ENCODE peak calls at places on chromosomes 13 and 19, in five cellular contexts. One of them, this sample, is unnamed. For H3K27me3, the result is how much of the 10 kb centered on the place peaks cover.

GRCh38 chr13:20127263-20127562 is 33.6 kb downstream of the GJA3 start:
- DNase-seq in neural progenitor cell: no peak
- DNase-seq in mesenchymal stem cell: no peak
- DNase-seq in endodermal cell: no peak
- DNase-seq in HCT116: no peak
- DNase-seq in this sample: no peak

GRCh38 chr13:96904232-96904631 is 90.0 kb downstream of the OXGR1 start:
- DNase-seq in neural progenitor cell: no peak
- DNase-seq in mesenchymal stem cell: no peak
- DNase-seq in endodermal cell: no peak
- DNase-seq in HCT116: no peak
- DNase-seq in this sample: no peak

GRCh38 chr13:76833465-76833864 is 52.7 kb downstream of the KCTD12 start:
- DNase-seq in neural progenitor cell: no peak
- DNase-seq in mesenchymal stem cell: no peak
- DNase-seq in endodermal cell: no peak
- DNase-seq in HCT116: no peak
- DNase-seq in this sample: no peak

GRCh38 chr13:48857576-48857975 is 118.1 kb upstream of the FNDC3A start:
- DNase-seq in neural progenitor cell: no peak
- DNase-seq in mesenchymal stem cell: no peak
- DNase-seq in endodermal cell: no peak
- DNase-seq in HCT116: no peak
- DNase-seq in this sample: peak

GRCh38 chr13:108924154-108924940 is 294.9 kb downstream of the MYO16 start:
- DNase-seq in neural progenitor cell: no peak
- DNase-seq in mesenchymal stem cell: peak
- DNase-seq in endodermal cell: no peak
- DNase-seq in HCT116: no peak
- DNase-seq in this sample: peak

GRCh38 chr19:31408460-31409124 is 59.4 kb upstream of the TSHZ3 start:
- DNase-seq in neural progenitor cell: no peak
- DNase-seq in mesenchymal stem cell: peak
- DNase-seq in endodermal cell: no peak
- DNase-seq in HCT116: no peak
- DNase-seq in this sample: no peak

GRCh38 chr13:62293081-62293480 is 877.4 kb upstream of the PCDH20 start:
- DNase-seq in neural progenitor cell: no peak
- DNase-seq in mesenchymal stem cell: peak
- DNase-seq in endodermal cell: no peak
- DNase-seq in HCT116: no peak
- DNase-seq in this sample: no peak

GRCh38 chr13:111253334-111253872 is 67.0 kb upstream of the TEX29 start:
- DNase-seq in neural progenitor cell: no peak
- DNase-seq in mesenchymal stem cell: no peak
- DNase-seq in endodermal cell: no peak
- DNase-seq in HCT116: no peak
- DNase-seq in this sample: no peak

GRCh38 chr13:26965976-26966375 is 205.4 kb upstream of the GPR12 start:
- DNase-seq in neural progenitor cell: no peak
- DNase-seq in mesenchymal stem cell: no peak
- DNase-seq in endodermal cell: no peak
- DNase-seq in HCT116: no peak
- DNase-seq in this sample: no peak

GRCh38 chr19:2363419-2363818 is 3.4 kb downstream of the TMPRSS9 start:
- DNase-seq in neural progenitor cell: peak
- DNase-seq in mesenchymal stem cell: no peak
- DNase-seq in endodermal cell: no peak
- DNase-seq in HCT116: no peak
- DNase-seq in this sample: no peak

GRCh38 chr19:2362970-2363300 is 2.9 kb downstream of the TMPRSS9 start:
- DNase-seq in neural progenitor cell: no peak
- DNase-seq in mesenchymal stem cell: no peak
- DNase-seq in endodermal cell: no peak
- DNase-seq in HCT116: no peak
- DNase-seq in this sample: no peak

GRCh38 chr19:2360876-2361232 is 789 bp downstream of the TMPRSS9 start:
- DNase-seq in neural progenitor cell: no peak
- DNase-seq in mesenchymal stem cell: no peak
- DNase-seq in endodermal cell: no peak
- DNase-seq in HCT116: no peak
- DNase-seq in this sample: no peak

GRCh38 chr19:2361259-2362038 is 1.4 kb downstream of the TMPRSS9 start:
- DNase-seq in neural progenitor cell: no peak
- DNase-seq in mesenchymal stem cell: no peak
- DNase-seq in endodermal cell: no peak
- DNase-seq in HCT116: no peak
- DNase-seq in this sample: no peak

DNA sequence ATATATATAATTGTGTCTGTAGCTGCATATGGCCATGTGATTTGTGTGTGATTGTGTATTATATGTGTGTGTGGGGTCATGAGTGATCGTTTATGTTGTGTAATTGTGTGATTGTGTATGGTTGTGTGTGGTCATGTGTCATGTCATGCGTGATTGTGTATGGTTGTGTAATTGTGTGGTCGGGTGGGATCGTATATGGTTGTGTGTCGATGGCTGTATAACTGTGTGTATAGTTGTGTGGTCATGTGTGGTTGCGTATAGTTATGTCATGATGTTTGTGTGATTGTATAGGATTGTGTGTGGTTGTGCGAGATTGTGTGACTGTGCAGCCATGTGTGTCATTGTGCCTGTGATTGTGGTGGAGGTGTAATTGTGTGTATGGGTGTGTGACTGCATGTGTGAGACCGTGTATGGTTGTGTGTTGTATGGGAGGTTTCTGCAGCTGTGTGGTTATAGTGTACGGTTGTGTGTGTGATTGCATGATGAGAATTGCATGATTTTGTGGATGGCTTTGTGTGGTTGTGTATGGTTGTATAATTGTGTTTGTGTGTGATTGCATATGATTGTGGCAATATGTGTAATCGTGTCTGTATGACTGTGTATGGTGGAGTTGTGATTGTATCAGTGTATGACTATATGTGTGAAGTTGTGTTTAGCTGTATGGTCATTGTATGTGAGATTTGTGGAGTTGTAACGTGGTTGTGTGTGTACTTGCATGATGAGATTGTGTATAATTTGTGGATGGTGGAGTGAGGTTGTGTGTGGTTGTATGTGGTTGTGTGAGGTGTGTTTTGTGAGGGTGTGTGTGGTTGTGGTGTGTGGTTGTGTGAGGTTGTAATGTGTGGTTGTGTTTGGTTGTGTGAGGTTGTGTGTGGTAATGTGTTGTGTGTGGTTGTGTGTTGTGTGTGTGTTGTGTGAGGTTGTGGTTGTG is 2.2 kb downstream of the TMPRSS9 start:
- DNase-seq in neural progenitor cell: no peak
- DNase-seq in mesenchymal stem cell: no peak
- DNase-seq in endodermal cell: no peak
- DNase-seq in HCT116: no peak
- DNase-seq in this sample: no peak
- H3K27me3 ChIP-seq in neural progenitor cell: under half
- H3K27me3 ChIP-seq in mesenchymal stem cell: half or more
- H3K27me3 ChIP-seq in endodermal cell: under half
- H3K27me3 ChIP-seq in HCT116: under half
- H3K27me3 ChIP-seq in this sample: under half

GRCh38 chr19:34215666-34216038 is 38.7 kb upstream of the GARRE1 start:
- DNase-seq in neural progenitor cell: no peak
- DNase-seq in mesenchymal stem cell: no peak
- DNase-seq in endodermal cell: no peak
- DNase-seq in HCT116: no peak
- DNase-seq in this sample: no peak

GRCh38 chr19:34215006-34215665 is 39.2 kb upstream of the GARRE1 start:
- DNase-seq in neural progenitor cell: no peak
- DNase-seq in mesenchymal stem cell: no peak
- DNase-seq in endodermal cell: no peak
- DNase-seq in HCT116: no peak
- DNase-seq in this sample: no peak

GRCh38 chr19:34220472-34221063 is 33.8 kb upstream of the GARRE1 start:
- DNase-seq in neural progenitor cell: peak
- DNase-seq in mesenchymal stem cell: peak
- DNase-seq in endodermal cell: peak
- DNase-seq in HCT116: peak
- DNase-seq in this sample: peak

GRCh38 chr19:34218818-34219164 is 35.6 kb upstream of the GARRE1 start:
- DNase-seq in neural progenitor cell: no peak
- DNase-seq in mesenchymal stem cell: no peak
- DNase-seq in endodermal cell: no peak
- DNase-seq in HCT116: no peak
- DNase-seq in this sample: no peak

GRCh38 chr19:34217952-34218817 is 36.2 kb upstream of the GARRE1 start:
- DNase-seq in neural progenitor cell: no peak
- DNase-seq in mesenchymal stem cell: peak
- DNase-seq in endodermal cell: no peak
- DNase-seq in HCT116: no peak
- DNase-seq in this sample: no peak
- H3K9ac ChIP-seq in neural progenitor cell: no peak
- H3K9ac ChIP-seq in mesenchymal stem cell: peak
- H3K9ac ChIP-seq in endodermal cell: no peak
- H3K9ac ChIP-seq in HCT116: no peak
- H3K9ac ChIP-seq in this sample: no peak

GRCh38 chr19:7781157-7781556 is 18.1 kb downstream of the CLEC4M start:
- DNase-seq in neural progenitor cell: no peak
- DNase-seq in mesenchymal stem cell: no peak
- DNase-seq in endodermal cell: no peak
- DNase-seq in HCT116: no peak
- DNase-seq in this sample: no peak
- H3K27me3 ChIP-seq in neural progenitor cell: half or more
- H3K27me3 ChIP-seq in mesenchymal stem cell: half or more
- H3K27me3 ChIP-seq in endodermal cell: half or more
- H3K27me3 ChIP-seq in HCT116: under half
- H3K27me3 ChIP-seq in this sample: under half

DNA sequence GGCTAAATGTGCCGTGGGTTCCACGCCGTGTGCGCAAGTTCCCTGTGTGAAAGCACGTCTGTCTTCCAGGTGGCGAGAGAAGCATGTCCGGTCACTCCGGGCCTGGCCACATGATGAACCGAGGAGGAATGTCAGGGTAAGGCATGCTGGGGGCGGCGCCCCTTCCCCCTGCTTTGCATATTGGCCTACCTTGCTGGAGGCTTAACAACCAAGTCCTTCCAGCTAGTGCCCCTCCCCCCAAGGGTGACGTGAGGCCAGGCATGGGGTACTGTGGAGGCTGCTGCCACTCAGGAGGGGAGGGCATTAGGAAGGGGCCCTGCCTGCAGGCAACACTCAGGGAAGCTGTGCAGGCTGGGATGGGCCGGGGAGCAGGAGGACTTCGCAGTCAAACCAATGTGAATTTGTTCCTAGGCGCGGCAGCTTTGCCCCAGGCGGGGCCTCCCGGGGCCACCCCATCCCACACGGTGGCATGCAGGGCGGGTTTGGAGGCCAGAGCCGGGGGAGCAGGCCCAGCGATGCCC is 12.5 kb downstream of the MICOS13 start:
- DNase-seq in neural progenitor cell: peak
- DNase-seq in mesenchymal stem cell: no peak
- DNase-seq in endodermal cell: peak
- DNase-seq in HCT116: no peak
- DNase-seq in this sample: no peak
- H3K9ac ChIP-seq in neural progenitor cell: no peak
- H3K9ac ChIP-seq in mesenchymal stem cell: no peak
- H3K9ac ChIP-seq in endodermal cell: no peak
- H3K9ac ChIP-seq in HCT116: no peak
- H3K9ac ChIP-seq in this sample: no peak

GRCh38 chr19:17025361-17025760 is 1.2 kb downstream of the CPAMD8 start:
- DNase-seq in neural progenitor cell: no peak
- DNase-seq in mesenchymal stem cell: no peak
- DNase-seq in endodermal cell: no peak
- DNase-seq in HCT116: no peak
- DNase-seq in this sample: no peak

GRCh38 chr19:17026041-17026658 is 460 bp downstream of the CPAMD8 start:
- DNase-seq in neural progenitor cell: peak
- DNase-seq in mesenchymal stem cell: no peak
- DNase-seq in endodermal cell: peak
- DNase-seq in HCT116: no peak
- DNase-seq in this sample: no peak

GRCh38 chr19:17021793-17022590 is 4.6 kb downstream of the CPAMD8 start:
- DNase-seq in neural progenitor cell: no peak
- DNase-seq in mesenchymal stem cell: peak
- DNase-seq in endodermal cell: no peak
- DNase-seq in HCT116: no peak
- DNase-seq in this sample: no peak

GRCh38 chr19:17021328-17021727 is 5.3 kb downstream of the CPAMD8 start:
- DNase-seq in neural progenitor cell: no peak
- DNase-seq in mesenchymal stem cell: no peak
- DNase-seq in endodermal cell: no peak
- DNase-seq in HCT116: no peak
- DNase-seq in this sample: no peak

DNA sequence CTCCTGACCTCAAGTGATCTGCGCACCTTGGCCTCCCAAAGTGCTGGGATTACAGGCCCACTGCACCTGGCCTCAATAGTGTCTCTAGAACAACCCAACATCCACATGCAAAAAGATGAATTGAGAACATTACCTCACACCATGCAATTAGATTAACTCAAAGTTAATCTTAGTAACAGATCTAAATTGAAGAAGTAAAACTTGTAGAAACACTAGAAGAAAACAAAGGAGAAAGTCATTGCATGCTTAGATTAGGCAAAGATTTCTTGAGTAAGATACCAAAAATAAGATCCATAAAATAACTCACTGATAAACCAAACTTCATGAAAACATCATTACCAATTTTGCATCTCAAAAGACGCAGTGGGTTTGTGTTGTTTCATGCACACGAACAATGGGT is 2.8 kb downstream of the CPAMD8 start:
- DNase-seq in neural progenitor cell: no peak
- DNase-seq in mesenchymal stem cell: no peak
- DNase-seq in endodermal cell: no peak
- DNase-seq in HCT116: no peak
- DNase-seq in this sample: no peak
- H3K27me3 ChIP-seq in neural progenitor cell: under half
- H3K27me3 ChIP-seq in mesenchymal stem cell: under half
- H3K27me3 ChIP-seq in endodermal cell: under half
- H3K27me3 ChIP-seq in HCT116: under half
- H3K27me3 ChIP-seq in this sample: under half

DNA sequence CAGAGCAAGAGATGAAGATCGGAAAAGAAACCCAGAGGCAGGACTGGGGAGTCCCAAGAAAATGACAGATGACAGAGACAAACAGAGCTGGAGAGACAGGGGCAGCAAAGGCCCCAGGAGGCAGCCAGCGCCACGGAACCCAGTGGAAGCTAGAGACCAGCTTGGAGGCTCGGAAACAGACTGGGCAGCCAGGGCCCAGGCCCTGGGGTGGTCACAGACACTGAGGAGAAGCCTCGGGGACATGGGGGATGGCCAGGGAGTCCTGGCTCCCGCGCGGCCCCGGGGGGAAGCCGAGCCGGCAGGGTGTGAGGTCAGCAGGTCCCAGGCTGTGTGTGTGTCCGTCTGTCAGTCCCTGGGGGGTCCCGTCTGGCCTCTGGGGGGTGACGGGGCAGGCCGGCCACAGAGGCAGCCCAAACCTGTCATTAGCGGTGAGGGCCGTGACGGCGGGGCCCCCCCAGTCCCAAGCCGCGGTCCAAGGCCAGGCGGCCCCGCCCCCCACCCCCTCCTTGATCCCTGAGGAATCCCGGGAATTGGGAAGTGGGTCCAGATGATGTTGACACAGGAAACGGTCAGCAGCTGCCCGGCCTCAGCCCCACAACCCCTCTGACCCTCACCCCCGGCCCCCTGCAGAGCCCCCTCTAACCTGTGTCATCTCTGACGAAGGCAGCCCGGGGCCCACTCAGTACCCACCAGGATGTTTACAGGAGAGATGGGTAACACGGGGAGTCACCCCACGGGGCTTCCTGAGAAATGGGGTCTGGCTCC is 2.5 kb upstream of the TMEM190 start:
- DNase-seq in neural progenitor cell: peak
- DNase-seq in mesenchymal stem cell: peak
- DNase-seq in endodermal cell: peak
- DNase-seq in HCT116: no peak
- DNase-seq in this sample: no peak
- H3K9ac ChIP-seq in neural progenitor cell: no peak
- H3K9ac ChIP-seq in mesenchymal stem cell: no peak
- H3K9ac ChIP-seq in endodermal cell: no peak
- H3K9ac ChIP-seq in HCT116: no peak
- H3K9ac ChIP-seq in this sample: no peak